ENCODE peak calls at places on chromosomes 13 and 19, in five cellular contexts. Y, D, M, S and H are unnamed samples.

GRCh38 chr19:51572908-51573307 is 1.8 kb downstream of the ZNF175 start:
- DNase-seq in M (no peak), S (peak; percentile 96), Y (no peak), D (peak; percentile 53), H (no peak)

GRCh38 chr19:42488783-42489521 is 39.3 kb downstream of the CEACAM1 start:
- DNase-seq in Y (no peak), D (no peak), S (no peak), M (no peak), H (no peak)

GRCh38 chr19:34712606-34713261 is 21.3 kb upstream of the ZNF181 start:
- DNase-seq in S (peak; percentile 82), M (peak; percentile 76), D (peak; percentile 64), Y (peak; percentile 20), H (peak; percentile 68)

GRCh38 chr19:35107541-35107939 is 8.1 kb upstream of the FXYD3 start:
- DNase-seq in M (no peak), D (peak; percentile 88), S (no peak), Y (peak; percentile 14), H (no peak)

GRCh38 chr19:18144906-18145305 is 8.1 kb upstream of the PIK3R2 start:
- DNase-seq in Y (no peak), S (no peak), M (no peak), D (no peak), H (no peak)

GRCh38 chr19:810077-810855 is 11.5 kb downstream of the PLPPR3 start:
- DNase-seq in S (no peak), M (peak; percentile 11), D (peak; percentile 18), Y (no peak), H (no peak)

GRCh38 chr19:32748497-32748896 is 28.9 kb downstream of the TDRD12 start:
- DNase-seq in Y (no peak), M (no peak), S (no peak), D (no peak), H (no peak)

GRCh38 chr13:45847554-45848224 is 3.9 kb downstream of the SIAH3 start:
- DNase-seq in S (no peak), D (no peak), M (no peak), Y (peak; percentile 6), H (no peak)